ENCODE peak calls at places on chromosomes 3 and 15, in ten cellular contexts. L is AG09309; C is fibroblast of pulmonary artery; S is brain microvascular endothelial cell; U is dorsolateral prefrontal cortex; B is WERI-Rb-1; D is RWPE2; I is CD8-positive, alpha-beta T cell; X is coronary artery; T is cardiac fibroblast. J is an unnamed sample.

GRCh38 chr15:67551207-67551743 is 8.8 kb downstream of the MAP2K5 start:
- DNase-seq in L (no peak), C (no peak), S (no peak), U (no peak), B (no peak), D (no peak), I (no peak), X (no peak), T (no peak), J (no peak)

GRCh38 chr3:143135150-143135549 is 15.6 kb downstream of the CHST2 start:
- DNase-seq in L (peak), C (peak), S (peak), U (no peak), B (no peak), D (no peak), I (no peak), X (no peak), T (peak), J (peak)

GRCh38 chr3:194245474-194245873 is 105.7 kb downstream of the CPN2 start:
- DNase-seq in L (no peak), C (no peak), S (no peak), U (no peak), B (no peak), D (no peak), I (no peak), X (no peak), T (no peak), J (no peak)

GRCh38 chr3:48157950-48158376 is 30.3 kb downstream of the CDC25A start:
- DNase-seq in L (peak), C (peak), S (peak), U (no peak), B (peak), D (no peak), I (peak), X (no peak), T (peak), J (peak)

GRCh38 chr3:144381607-144382006 is 410.0 kb downstream of the DIPK2A start:
- DNase-seq in L (no peak), C (no peak), S (no peak), U (no peak), B (no peak), D (no peak), I (no peak), X (no peak), T (no peak), J (no peak)

GRCh38 chr3:85584779-85585356 is 626.1 kb downstream of the CADM2 start:
- DNase-seq in L (no peak), C (no peak), S (no peak), U (no peak), B (no peak), D (no peak), I (no peak), X (no peak), T (no peak), J (no peak)

GRCh38 chr3:128616516-128617269 is 33.9 kb downstream of the RPN1 start:
- DNase-seq in L (no peak), C (no peak), S (no peak), U (no peak), B (no peak), D (no peak), I (no peak), X (no peak), T (no peak), J (peak)

GRCh38 chr3:16247282-16248058 is 17.3 kb downstream of the DPH3 start:
- DNase-seq in L (peak), C (peak), S (peak), U (peak), B (peak), D (no peak), I (peak), X (no peak), T (peak), J (peak)

GRCh38 chr15:51307811-51308210 is 30.6 kb downstream of the CYP19A1 start:
- DNase-seq in L (no peak), C (peak), S (no peak), U (no peak), B (no peak), D (no peak), I (no peak), X (peak), T (peak), J (no peak)

GRCh38 chr15:80036067-80036466 is 23.4 kb upstream of the ZFAND6 start:
- DNase-seq in L (no peak), C (no peak), S (no peak), U (no peak), B (no peak), D (no peak), I (no peak), X (no peak), T (no peak), J (no peak)

GRCh38 chr3:133948131-133948810 is 52.6 kb upstream of the RAB6B start:
- DNase-seq in L (no peak), C (peak), S (no peak), U (no peak), B (no peak), D (peak), I (no peak), X (no peak), T (peak), J (no peak)

GRCh38 chr3:129827765-129828164 is 65.7 kb downstream of the TMCC1 start:
- DNase-seq in L (no peak), C (no peak), S (no peak), U (no peak), B (no peak), D (no peak), I (peak), X (no peak), T (no peak), J (peak)

GRCh38 chr15:99408236-99409096 is 157.2 kb downstream of the LRRC28 start:
- DNase-seq in L (peak), C (peak), S (peak), U (no peak), B (no peak), D (no peak), I (no peak), X (peak), T (peak), J (no peak)

GRCh38 chr3:169528289-169528688 is 135.2 kb downstream of the MECOM start:
- DNase-seq in L (no peak), C (peak), S (no peak), U (no peak), B (no peak), D (no peak), I (no peak), X (no peak), T (peak), J (no peak)

GRCh38 chr15:76996076-76996525 is 1.2 kb downstream of the PSTPIP1 start:
- DNase-seq in L (no peak), C (no peak), S (no peak), U (peak), B (no peak), D (peak), I (no peak), X (no peak), T (no peak), J (no peak)

GRCh38 chr15:43410572-43411214 is 39.8 kb downstream of the TUBGCP4 start:
- DNase-seq in L (peak), C (peak), S (peak), U (no peak), B (no peak), D (no peak), I (no peak), X (no peak), T (peak), J (peak)

GRCh38 chr3:102089182-102089581 is 239.9 kb downstream of the NFKBIZ start:
- DNase-seq in L (no peak), C (no peak), S (no peak), U (no peak), B (no peak), D (no peak), I (no peak), X (no peak), T (no peak), J (no peak)

GRCh38 chr3:65636326-65636725 is 402.4 kb downstream of the MAGI1 start:
- DNase-seq in L (no peak), C (no peak), S (no peak), U (no peak), B (peak), D (no peak), I (no peak), X (no peak), T (no peak), J (no peak)

GRCh38 chr15:44298878-44299277 is 10.4 kb downstream of the GOLM2 start:
- DNase-seq in L (no peak), C (no peak), S (no peak), U (no peak), B (no peak), D (no peak), I (no peak), X (no peak), T (peak), J (peak)

GRCh38 chr15:27902680-27903385 is 196.3 kb downstream of the OCA2 start:
- DNase-seq in L (no peak), C (no peak), S (no peak), U (no peak), B (no peak), D (no peak), I (no peak), X (no peak), T (no peak), J (no peak)

GRCh38 chr3:121477589-121477988 is 68.2 kb downstream of the POLQ start:
- DNase-seq in L (peak), C (peak), S (peak), U (no peak), B (no peak), D (no peak), I (no peak), X (no peak), T (peak), J (no peak)

GRCh38 chr3:194328080-194328571 is 23.0 kb downstream of the CPN2 start:
- DNase-seq in L (no peak), C (peak), S (peak), U (no peak), B (no peak), D (no peak), I (no peak), X (no peak), T (peak), J (peak)

GRCh38 chr3:33717866-33718594 is at the start of gene CLASP2:
- DNase-seq in L (peak), C (peak), S (peak), U (peak), B (peak), D (peak), I (peak), X (peak), T (peak), J (peak)
- TF ChIP-seq CTCF in L (no peak), C (no peak), S (no peak), U (no peak), B (no peak), D (no peak), I (no peak), X (no peak), T (no peak), J (no peak)

GRCh38 chr15:101641894-101642293 is 10.3 kb downstream of the TM2D3 start:
- DNase-seq in L (no peak), C (peak), S (no peak), U (no peak), B (no peak), D (no peak), I (no peak), X (no peak), T (peak), J (peak)
- H3K4me3 ChIP-seq in L (no peak), C (no peak), S (no peak), U (no peak), B (no peak), D (no peak), I (no peak), X (no peak), T (no peak), J (no peak)

DNA sequence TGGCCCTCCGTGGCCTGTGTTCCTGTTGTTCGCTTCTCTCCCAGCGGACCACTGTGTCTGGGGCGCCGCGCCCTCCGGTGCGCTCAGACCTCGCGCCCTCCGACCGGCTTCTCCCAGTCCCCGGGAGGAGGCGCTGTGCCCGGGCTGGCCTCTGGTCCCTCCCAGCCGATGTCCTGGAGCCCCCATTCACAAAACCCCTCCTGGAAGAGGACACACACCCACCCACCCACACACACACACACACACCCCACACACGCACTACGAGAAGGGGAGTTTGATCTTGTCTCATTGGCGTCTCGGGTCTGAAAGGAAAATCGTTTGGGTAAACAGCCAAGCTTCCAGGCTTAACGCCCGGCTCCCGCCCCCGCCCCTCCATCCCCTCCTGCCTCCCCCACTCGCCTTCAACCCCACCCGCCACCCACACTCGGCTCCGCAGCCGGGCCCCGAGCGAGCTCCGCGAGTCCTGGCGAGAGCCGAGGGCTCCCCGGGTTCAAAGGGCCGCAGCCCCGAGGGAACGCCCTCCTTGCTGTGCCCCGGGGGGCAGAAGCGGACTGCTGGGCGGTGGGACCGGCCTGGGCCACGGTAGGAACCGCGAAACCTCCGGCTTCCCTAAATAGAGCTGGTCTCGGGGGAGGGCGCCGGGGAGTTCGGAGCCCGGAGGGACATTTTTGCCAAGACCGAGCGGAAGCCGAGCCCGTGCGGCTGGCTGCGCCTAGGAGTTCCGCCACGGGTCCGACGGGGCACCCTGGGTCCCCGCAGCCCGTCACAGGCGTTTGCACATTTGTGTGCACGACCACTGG is 23.6 kb downstream of the NR2F2 start:
- DNase-seq in L (no peak), C (peak), S (peak), U (no peak), B (no peak), D (peak), I (no peak), X (peak), T (peak), J (peak)
- TF ChIP-seq CTCF in L (peak), C (peak), S (peak), U (no peak), B (peak), D (no peak), I (no peak), X (peak), T (peak), J (no peak)

GRCh38 chr3:195822131-195822696 is 10.5 kb upstream of the MUC4 start:
- DNase-seq in L (no peak), C (no peak), S (no peak), U (no peak), B (no peak), D (no peak), I (no peak), X (no peak), T (no peak), J (no peak)
- H3K4me3 ChIP-seq in L (no peak), C (no peak), S (no peak), U (no peak), B (no peak), D (no peak), I (no peak), X (no peak), T (no peak), J (no peak)

GRCh38 chr15:90860450-90860849 is 7.9 kb upstream of the FURIN start:
- DNase-seq in L (no peak), C (no peak), S (no peak), U (no peak), B (no peak), D (no peak), I (no peak), X (no peak), T (no peak), J (no peak)

GRCh38 chr15:90857337-90857736 is 11.1 kb upstream of the FURIN start:
- DNase-seq in L (no peak), C (no peak), S (no peak), U (no peak), B (no peak), D (no peak), I (no peak), X (no peak), T (no peak), J (no peak)

GRCh38 chr15:90857883-90858443 is 10.4 kb upstream of the FURIN start:
- DNase-seq in L (no peak), C (no peak), S (no peak), U (no peak), B (no peak), D (no peak), I (no peak), X (no peak), T (no peak), J (no peak)

GRCh38 chr15:90860942-90861675 is 7.3 kb upstream of the FURIN start:
- DNase-seq in L (no peak), C (no peak), S (no peak), U (no peak), B (no peak), D (no peak), I (no peak), X (no peak), T (no peak), J (peak)

GRCh38 chr15:90859234-90860131 is 8.9 kb upstream of the FURIN start:
- DNase-seq in L (no peak), C (no peak), S (no peak), U (no peak), B (peak), D (no peak), I (no peak), X (no peak), T (no peak), J (peak)
- TF ChIP-seq CTCF in L (no peak), C (no peak), S (no peak), U (no peak), B (no peak), D (no peak), I (no peak), X (no peak), T (no peak), J (no peak)

DNA sequence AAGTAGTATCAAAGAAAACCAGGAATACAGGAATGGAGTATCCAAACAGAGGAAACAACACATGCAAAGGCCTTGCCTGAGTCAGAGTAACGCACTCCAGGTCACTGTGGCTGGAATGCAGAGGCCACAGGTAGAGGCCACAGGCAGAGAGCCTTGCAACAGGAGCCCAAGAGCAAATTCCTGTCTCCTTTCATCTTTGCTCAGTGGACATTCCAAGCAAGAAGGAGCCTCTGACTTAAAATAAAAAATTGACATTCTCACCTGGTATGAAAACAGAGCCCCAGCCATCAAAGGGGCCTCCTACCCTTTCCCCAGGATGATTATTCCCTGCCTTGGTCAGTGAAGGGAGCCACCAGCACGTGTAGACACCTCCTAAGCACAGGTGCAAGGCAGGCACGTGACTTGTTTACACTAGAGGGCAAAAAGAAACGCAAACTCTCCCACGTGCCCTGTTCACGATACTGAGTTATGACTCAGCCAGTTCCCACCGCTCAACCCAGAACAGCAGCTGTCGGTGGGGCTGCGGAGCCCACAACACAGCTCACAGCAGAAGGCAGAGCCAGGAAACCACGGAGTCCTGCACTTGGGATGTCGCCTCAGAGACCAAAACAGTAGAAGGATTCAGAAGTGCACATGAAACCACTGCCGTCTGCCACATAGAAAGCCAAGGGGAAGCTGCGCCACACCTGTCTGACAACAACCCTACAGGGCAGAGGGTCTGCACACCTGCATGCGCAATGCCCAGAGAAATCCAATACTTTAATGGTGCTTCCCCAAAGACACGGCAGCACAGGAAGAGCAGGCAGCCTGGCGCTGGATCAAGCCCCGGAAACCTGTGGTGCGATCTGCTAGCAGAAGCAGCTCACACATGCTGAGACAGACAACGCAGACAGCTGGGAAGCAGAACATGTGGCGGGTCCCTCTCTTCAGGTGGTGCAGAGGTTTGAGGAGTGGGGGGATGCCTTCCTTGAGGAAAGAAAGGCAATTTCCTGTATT is 52.1 kb downstream of the ITGB5 start:
- DNase-seq in L (no peak), C (peak), S (peak), U (no peak), B (no peak), D (peak), I (peak), X (peak), T (peak), J (peak)
- H3K4me3 ChIP-seq in L (no peak), C (no peak), S (peak), U (no peak), B (no peak), D (no peak), I (peak), X (peak), T (no peak), J (no peak)